ENCODE peak calls at places on chromosome 15, in seven cellular contexts. Z, I, S, A, O, R and W are unnamed samples.

GRCh38 chr15:42723068-42723467 is 13.9 kb downstream of the CDAN1 start:
- DNase-seq in Z (no peak), I (peak), S (no peak), A (no peak), O (peak), R (no peak), W (peak)

GRCh38 chr15:75178171-75178937 is 23.3 kb upstream of the C15orf39 start:
- DNase-seq in Z (no peak), I (peak), S (peak), A (no peak), O (no peak), R (peak), W (peak)

GRCh38 chr15:75058127-75058905 is 34.9 kb downstream of the PPCDC start:
- DNase-seq in Z (no peak), I (peak), S (no peak), A (no peak), O (no peak), R (no peak), W (no peak)

GRCh38 chr15:64678126-64678819 is 97.1 kb downstream of the RBPMS2 start:
- DNase-seq in Z (no peak), I (no peak), S (no peak), A (no peak), O (no peak), R (no peak), W (no peak)

GRCh38 chr15:55649058-55649423 is 60.9 kb upstream of the PYGO1 start:
- DNase-seq in Z (no peak), I (no peak), S (no peak), A (no peak), O (no peak), R (no peak), W (no peak)

GRCh38 chr15:68464451-68465090 is 32.6 kb upstream of the ITGA11 start:
- DNase-seq in Z (no peak), I (no peak), S (no peak), A (no peak), O (no peak), R (no peak), W (no peak)

GRCh38 chr15:36970522-36970921 is 129.8 kb downstream of the MEIS2 start:
- DNase-seq in Z (no peak), I (no peak), S (no peak), A (no peak), O (no peak), R (no peak), W (no peak)

GRCh38 chr15:74635228-74635627 is 19.6 kb downstream of the CLK3 start:
- DNase-seq in Z (no peak), I (peak), S (peak), A (no peak), O (peak), R (peak), W (peak)

GRCh38 chr15:90880381-90881145 is 3.7 kb upstream of the FES start:
- DNase-seq in Z (no peak), I (no peak), S (no peak), A (no peak), O (no peak), R (no peak), W (no peak)

GRCh38 chr15:51841401-51842040 is 12.1 kb downstream of the TMOD3 start:
- DNase-seq in Z (no peak), I (no peak), S (no peak), A (no peak), O (no peak), R (no peak), W (no peak)

GRCh38 chr15:90560229-90560771 is 30.6 kb downstream of the CRTC3 start:
- DNase-seq in Z (no peak), I (no peak), S (no peak), A (no peak), O (peak), R (no peak), W (no peak)

GRCh38 chr15:45265506-45265905 is 13.5 kb downstream of the SLC28A2 start:
- DNase-seq in Z (no peak), I (no peak), S (no peak), A (no peak), O (no peak), R (no peak), W (no peak)

GRCh38 chr15:101488300-101489164 is 975 bp downstream of the PCSK6 start:
- DNase-seq in Z (no peak), I (peak), S (peak), A (no peak), O (peak), R (peak), W (no peak)

GRCh38 chr15:98875309-98875708 is 132.3 kb downstream of the PGPEP1L start:
- DNase-seq in Z (no peak), I (no peak), S (no peak), A (no peak), O (no peak), R (no peak), W (no peak)

GRCh38 chr15:52178765-52179164 is 12.4 kb downstream of the GNB5 start:
- DNase-seq in Z (no peak), I (no peak), S (peak), A (no peak), O (peak), R (no peak), W (no peak)

GRCh38 chr15:89179966-89180875 is 41.2 kb downstream of the RLBP1 start:
- DNase-seq in Z (no peak), I (no peak), S (no peak), A (peak), O (no peak), R (no peak), W (no peak)

GRCh38 chr15:64695571-64695992 is 79.8 kb downstream of the RBPMS2 start:
- DNase-seq in Z (no peak), I (no peak), S (no peak), A (no peak), O (peak), R (peak), W (no peak)

GRCh38 chr15:75195122-75195765 is 6.4 kb upstream of the C15orf39 start:
- DNase-seq in Z (no peak), I (no peak), S (peak), A (no peak), O (peak), R (no peak), W (no peak)

GRCh38 chr15:50113187-50113505 is 5.9 kb downstream of the ATP8B4 start:
- DNase-seq in Z (no peak), I (no peak), S (no peak), A (no peak), O (no peak), R (no peak), W (no peak)

GRCh38 chr15:99421758-99422157 is 144.0 kb upstream of the MEF2A start:
- DNase-seq in Z (no peak), I (no peak), S (no peak), A (no peak), O (no peak), R (no peak), W (no peak)

GRCh38 chr15:40282870-40283614 is at the start of gene ANKRD63:
- DNase-seq in Z (no peak), I (no peak), S (no peak), A (no peak), O (peak), R (peak), W (peak)

GRCh38 chr15:59791646-59792208 is 102.6 kb upstream of the BNIP2 start:
- DNase-seq in Z (no peak), I (no peak), S (no peak), A (no peak), O (no peak), R (no peak), W (no peak)

GRCh38 chr15:32222716-32223115 is 180.4 kb downstream of the GOLGA8K start:
- DNase-seq in Z (no peak), I (no peak), S (no peak), A (no peak), O (no peak), R (no peak), W (no peak)

GRCh38 chr15:98083203-98083910 is 122.9 kb downstream of the ARRDC4 start:
- DNase-seq in Z (no peak), I (no peak), S (no peak), A (no peak), O (no peak), R (no peak), W (no peak)

GRCh38 chr15:95017950-95018349 is 786.6 kb downstream of the MCTP2 start:
- DNase-seq in Z (no peak), I (no peak), S (no peak), A (no peak), O (peak), R (no peak), W (no peak)

GRCh38 chr15:72722071-72722696 is 36.2 kb downstream of the BBS4 start:
- DNase-seq in Z (peak), I (peak), S (peak), A (peak), O (peak), R (peak), W (peak)

GRCh38 chr15:76327191-76328105 is 9.1 kb upstream of the ISL2 start:
- DNase-seq in Z (no peak), I (no peak), S (no peak), A (no peak), O (no peak), R (peak), W (no peak)

GRCh38 chr15:69200773-69201745 is 40.6 kb downstream of the GLCE start:
- DNase-seq in Z (peak), I (no peak), S (no peak), A (no peak), O (no peak), R (no peak), W (no peak)

GRCh38 chr15:89799011-89799924 is 15.4 kb downstream of the ANPEP start:
- DNase-seq in Z (no peak), I (no peak), S (no peak), A (no peak), O (peak), R (no peak), W (no peak)

GRCh38 chr15:27017168-27017809 is 46.3 kb downstream of the GABRG3 start:
- DNase-seq in Z (no peak), I (peak), S (peak), A (peak), O (peak), R (peak), W (peak)

GRCh38 chr15:70063284-70063991 is 34.3 kb downstream of the TLE3 start:
- DNase-seq in Z (no peak), I (no peak), S (no peak), A (no peak), O (no peak), R (no peak), W (no peak)

GRCh38 chr15:60928987-60929386 is 300.1 kb downstream of the RORA start:
- DNase-seq in Z (no peak), I (no peak), S (no peak), A (no peak), O (no peak), R (no peak), W (no peak)

GRCh38 chr15:72184165-72184811 is 13.3 kb downstream of the GRAMD2A start:
- DNase-seq in Z (peak), I (peak), S (peak), A (no peak), O (peak), R (no peak), W (no peak)

GRCh38 chr15:93231261-93231939 is 142.4 kb upstream of the RGMA start:
- DNase-seq in Z (no peak), I (no peak), S (peak), A (no peak), O (no peak), R (no peak), W (peak)

GRCh38 chr15:100248236-100248635 is 93.5 kb downstream of the ADAMTS17 start:
- DNase-seq in Z (no peak), I (no peak), S (no peak), A (no peak), O (no peak), R (no peak), W (no peak)

GRCh38 chr15:95162967-95163531 is 931.7 kb downstream of the MCTP2 start:
- DNase-seq in Z (no peak), I (no peak), S (no peak), A (no peak), O (no peak), R (no peak), W (no peak)

GRCh38 chr15:75578206-75578947 is 738 bp downstream of the PTPN9 start:
- DNase-seq in Z (no peak), I (no peak), S (peak), A (no peak), O (peak), R (peak), W (peak)

GRCh38 chr15:42549782-42550392 is 1.2 kb downstream of the HAUS2 start:
- DNase-seq in Z (no peak), I (no peak), S (no peak), A (no peak), O (no peak), R (no peak), W (no peak)

GRCh38 chr15:78213956-78214355 is 20.4 kb downstream of the ACSBG1 start:
- DNase-seq in Z (no peak), I (no peak), S (no peak), A (no peak), O (no peak), R (no peak), W (no peak)

GRCh38 chr15:78211189-78211921 is 23.0 kb downstream of the ACSBG1 start:
- DNase-seq in Z (no peak), I (no peak), S (peak), A (no peak), O (no peak), R (peak), W (no peak)

GRCh38 chr15:78212008-78212407 is 22.4 kb downstream of the ACSBG1 start:
- DNase-seq in Z (no peak), I (no peak), S (no peak), A (no peak), O (no peak), R (no peak), W (no peak)

GRCh38 chr15:78213425-78213750 is 21.0 kb downstream of the ACSBG1 start:
- DNase-seq in Z (no peak), I (no peak), S (no peak), A (no peak), O (no peak), R (no peak), W (no peak)

GRCh38 chr15:78212546-78213424 is 21.6 kb downstream of the ACSBG1 start:
- DNase-seq in Z (peak), I (peak), S (peak), A (no peak), O (peak), R (peak), W (no peak)
- TF ChIP-seq JUND in Z (peak), I (no peak), S (no peak), A (no peak), O (peak), R (peak), W (no peak)

DNA sequence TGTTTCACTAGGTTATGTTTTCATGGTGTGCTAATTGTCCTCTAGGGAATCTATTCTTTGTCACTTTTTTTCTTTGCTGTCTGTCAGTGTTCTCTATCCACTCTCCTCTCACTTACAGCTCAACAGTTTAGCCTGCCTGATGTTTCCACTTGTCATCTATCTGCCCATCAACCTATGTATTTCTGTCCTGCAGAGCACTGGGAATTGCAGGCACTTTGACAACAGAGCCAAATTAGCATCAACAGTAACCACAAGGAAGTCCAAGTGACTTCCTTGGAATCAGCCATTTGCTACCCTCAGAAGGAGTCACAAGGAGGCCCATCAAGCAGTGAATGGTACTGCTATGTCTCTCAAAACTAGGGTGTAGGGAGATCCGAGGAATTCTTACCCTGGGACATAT is 898.9 kb downstream of the NTRK3 start:
- DNase-seq in Z (no peak), I (no peak), S (no peak), A (no peak), O (no peak), R (no peak), W (no peak)
- TF ChIP-seq JUND in Z (no peak), I (no peak), S (no peak), A (no peak), O (no peak), R (no peak), W (no peak)

GRCh38 chr15:67399925-67400324 is 121.0 kb upstream of the C15orf61 start:
- DNase-seq in Z (no peak), I (no peak), S (no peak), A (no peak), O (no peak), R (peak), W (no peak)
- TF ChIP-seq JUND in Z (no peak), I (no peak), S (no peak), A (no peak), O (no peak), R (peak), W (no peak)

GRCh38 chr15:62979252-62979651 is 63.3 kb upstream of the TPM1 start:
- DNase-seq in Z (no peak), I (no peak), S (no peak), A (no peak), O (no peak), R (no peak), W (no peak)

GRCh38 chr15:62975515-62975914 is 67.0 kb upstream of the TPM1 start:
- DNase-seq in Z (no peak), I (no peak), S (no peak), A (no peak), O (no peak), R (no peak), W (no peak)

GRCh38 chr15:62972814-62973213 is 69.7 kb upstream of the TPM1 start:
- DNase-seq in Z (no peak), I (no peak), S (no peak), A (no peak), O (no peak), R (no peak), W (no peak)

GRCh38 chr15:62977952-62978811 is 64.4 kb upstream of the TPM1 start:
- DNase-seq in Z (no peak), I (no peak), S (no peak), A (no peak), O (no peak), R (no peak), W (no peak)

GRCh38 chr15:62976301-62976842 is 66.2 kb upstream of the TPM1 start:
- DNase-seq in Z (no peak), I (no peak), S (no peak), A (no peak), O (no peak), R (no peak), W (no peak)
- TF ChIP-seq JUND in Z (no peak), I (no peak), S (no peak), A (no peak), O (peak), R (no peak), W (no peak)

GRCh38 chr15:56759450-56759845 is 26.1 kb upstream of the ZNF280D start:
- DNase-seq in Z (no peak), I (no peak), S (no peak), A (no peak), O (no peak), R (no peak), W (no peak)

GRCh38 chr15:56765252-56765651 is 31.9 kb upstream of the ZNF280D start:
- DNase-seq in Z (no peak), I (no peak), S (no peak), A (no peak), O (no peak), R (no peak), W (peak)

GRCh38 chr15:56763496-56763895 is 30.2 kb upstream of the ZNF280D start:
- DNase-seq in Z (no peak), I (no peak), S (no peak), A (no peak), O (no peak), R (no peak), W (no peak)

GRCh38 chr15:56760186-56760585 is 26.9 kb upstream of the ZNF280D start:
- DNase-seq in Z (no peak), I (no peak), S (no peak), A (no peak), O (peak), R (no peak), W (no peak)

GRCh38 chr15:56763082-56763481 is 29.8 kb upstream of the ZNF280D start:
- DNase-seq in Z (no peak), I (no peak), S (no peak), A (no peak), O (no peak), R (no peak), W (no peak)
- TF ChIP-seq JUND in Z (no peak), I (no peak), S (no peak), A (no peak), O (no peak), R (no peak), W (no peak)